ENCODE peak calls at places on chromosomes 2 and 18, in seven cellular contexts. D is sigmoid colon, B is HepG2, S is esophagus muscularis mucosa, Z is stomach, O is SK-N-SH, P is upper lobe of left lung. Y is an unnamed sample.

GRCh38 chr2:234158189-234158588 is 107.7 kb downstream of the SPP2 start:
- DNase-seq in S (no peak), B (no peak), Z (no peak), D (no peak), O (no peak), P (no peak), Y (no peak)

GRCh38 chr2:192190474-192190873 is 4.3 kb downstream of the TMEFF2 start:
- DNase-seq in P (no peak), D (no peak), S (no peak), O (peak; percentile 19), B (peak; percentile 20), Z (no peak), Y (no peak)

GRCh38 chr2:238331916-238332315 is 11.6 kb downstream of the TRAF3IP1 start:
- DNase-seq in S (no peak), O (peak; percentile 59), B (no peak), D (no peak), P (no peak), Z (no peak), Y (no peak)

GRCh38 chr2:15316370-15316814 is 244.7 kb downstream of the NBAS start:
- DNase-seq in O (no peak), Z (no peak), P (peak; percentile 42), S (no peak), D (no peak), B (no peak), Y (no peak)

GRCh38 chr2:102033028-102033749 is 41.4 kb downstream of the IL1R2 start:
- DNase-seq in P (no peak), B (peak; percentile 80), Z (peak; percentile 81), D (no peak), O (no peak), S (no peak), Y (peak; percentile 51)

GRCh38 chr2:59276033-59276432 is 1034.9 kb upstream of the FANCL start:
- DNase-seq in P (no peak), Z (no peak), B (no peak), S (no peak), O (no peak), D (no peak), Y (no peak)

GRCh38 chr2:98269830-98270229 is 76.4 kb upstream of the CNGA3 start:
- DNase-seq in B (no peak), D (no peak), Z (no peak), S (no peak), P (no peak), O (no peak), Y (no peak)

GRCh38 chr2:98455494-98455976 is 10.9 kb downstream of the INPP4A start:
- DNase-seq in B (no peak), P (no peak), S (no peak), D (peak; percentile 28), O (no peak), Z (no peak), Y (no peak)

GRCh38 chr18:61435064-61435652 is 101.9 kb downstream of the CDH20 start:
- DNase-seq in S (no peak), D (no peak), P (no peak), Z (no peak), O (peak; percentile 4), B (peak; percentile 27), Y (no peak)

GRCh38 chr2:144659731-144660275 is 139.9 kb upstream of the ZEB2 start:
- DNase-seq in B (no peak), Z (peak; percentile 29), O (no peak), S (no peak), P (no peak), D (no peak), Y (no peak)

GRCh38 chr2:136207030-136207623 is 89.2 kb upstream of the CXCR4 start:
- DNase-seq in Z (no peak), O (no peak), B (no peak), D (no peak), P (no peak), S (peak; percentile 86), Y (peak; percentile 40)

GRCh38 chr2:96509114-96509846 is 4.1 kb upstream of the NEURL3 start:
- DNase-seq in P (peak; percentile 98), S (no peak), B (peak; percentile 78), Z (peak; percentile 94), D (peak; percentile 93), O (peak; percentile 92), Y (peak; percentile 93)

GRCh38 chr2:15811367-15811766 is 129.0 kb upstream of the MYCN start:
- DNase-seq in S (no peak), D (no peak), P (peak; percentile 18), Z (no peak), O (no peak), B (no peak), Y (no peak)

GRCh38 chr2:32752205-32752604 is 124.4 kb downstream of the TTC27 start:
- DNase-seq in P (no peak), B (peak; percentile 79), O (no peak), S (no peak), Z (no peak), D (no peak), Y (no peak)

GRCh38 chr18:23772327-23772920 is 83.2 kb downstream of the LAMA3 start:
- DNase-seq in O (peak; percentile 56), Z (no peak), D (no peak), S (no peak), B (no peak), P (no peak), Y (no peak)

GRCh38 chr2:96143231-96143847 is 1.9 kb downstream of the DUSP2 start:
- DNase-seq in B (no peak), Z (no peak), O (no peak), P (no peak), D (peak; percentile 56), S (no peak), Y (no peak)

GRCh38 chr2:68234405-68234804 is 17.9 kb downstream of the PPP3R1 start:
- DNase-seq in S (no peak), O (no peak), D (no peak), Z (no peak), P (no peak), B (no peak), Y (no peak)

GRCh38 chr2:11753452-11753885 is 7.0 kb downstream of the LPIN1 start:
- DNase-seq in P (no peak), D (no peak), Z (peak; percentile 81), O (peak; percentile 60), B (no peak), S (no peak), Y (peak; percentile 83)

GRCh38 chr18:45007531-45007930 is 326.8 kb downstream of the SETBP1 start:
- DNase-seq in S (no peak), Z (no peak), P (no peak), O (no peak), D (no peak), B (no peak), Y (no peak)

GRCh38 chr18:62925031-62925688 is 209.8 kb downstream of the PHLPP1 start:
- DNase-seq in B (no peak), Z (no peak), D (no peak), P (no peak), S (no peak), O (no peak), Y (no peak)

GRCh38 chr2:233179848-233180368 is 71.6 kb upstream of the ATG16L1 start:
- DNase-seq in Z (no peak), P (no peak), D (no peak), S (no peak), O (no peak), B (no peak), Y (no peak)

GRCh38 chr2:217360111-217360510 is 500.2 kb upstream of the TNP1 start:
- DNase-seq in O (no peak), S (peak; percentile 90), Z (no peak), B (no peak), P (no peak), D (no peak), Y (no peak)

DNA sequence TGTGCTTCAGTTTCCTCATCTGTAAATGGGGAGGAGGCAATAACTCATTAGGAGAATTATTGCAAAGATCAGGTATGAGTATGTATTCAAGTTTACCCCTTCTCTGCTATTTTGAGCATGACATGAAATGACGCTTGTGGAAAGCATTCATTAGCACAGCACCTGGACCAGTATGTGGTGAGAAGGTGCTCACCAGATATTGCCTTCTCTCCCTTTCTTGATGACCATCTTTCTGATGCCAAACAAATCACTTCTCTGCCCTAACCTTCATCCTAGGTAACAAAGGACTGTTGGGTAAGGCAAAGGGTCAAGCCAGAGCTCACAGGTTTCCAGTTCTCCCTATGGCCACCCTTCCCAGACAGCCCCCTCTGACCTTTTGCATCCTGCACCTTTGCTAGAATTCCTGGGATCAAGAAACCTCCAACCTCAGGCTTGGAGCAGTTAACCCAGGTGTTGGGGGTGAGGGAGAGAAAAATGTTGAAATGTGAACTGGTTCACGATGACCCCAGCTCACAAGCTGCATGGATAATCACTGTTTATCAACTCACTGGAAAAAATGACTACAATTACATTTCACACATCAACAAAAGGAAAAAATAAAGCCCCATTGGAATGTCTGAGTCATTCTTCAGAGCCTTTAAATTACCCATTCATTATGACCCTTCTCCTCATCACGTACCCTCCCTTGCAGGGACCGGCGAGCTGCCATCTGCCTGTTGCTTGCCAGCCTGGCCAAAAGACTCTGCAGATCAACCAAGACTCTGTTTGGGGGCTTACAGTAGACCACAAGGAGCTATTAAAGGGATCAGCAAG is 41.6 kb downstream of the LBH start:
- DNase-seq in B (no peak), D (no peak), P (no peak), Z (no peak), O (no peak), S (no peak), Y (peak; percentile 29)
- TF ChIP-seq EP300 in B (no peak), D (no peak), P (no peak), Z (no peak), O (no peak), S (no peak), Y (no peak)

GRCh38 chr2:126531029-126531428 is 124.9 kb upstream of the GYPC start:
- DNase-seq in B (no peak), P (no peak), O (no peak), S (no peak), Z (no peak), D (no peak), Y (no peak)

DNA sequence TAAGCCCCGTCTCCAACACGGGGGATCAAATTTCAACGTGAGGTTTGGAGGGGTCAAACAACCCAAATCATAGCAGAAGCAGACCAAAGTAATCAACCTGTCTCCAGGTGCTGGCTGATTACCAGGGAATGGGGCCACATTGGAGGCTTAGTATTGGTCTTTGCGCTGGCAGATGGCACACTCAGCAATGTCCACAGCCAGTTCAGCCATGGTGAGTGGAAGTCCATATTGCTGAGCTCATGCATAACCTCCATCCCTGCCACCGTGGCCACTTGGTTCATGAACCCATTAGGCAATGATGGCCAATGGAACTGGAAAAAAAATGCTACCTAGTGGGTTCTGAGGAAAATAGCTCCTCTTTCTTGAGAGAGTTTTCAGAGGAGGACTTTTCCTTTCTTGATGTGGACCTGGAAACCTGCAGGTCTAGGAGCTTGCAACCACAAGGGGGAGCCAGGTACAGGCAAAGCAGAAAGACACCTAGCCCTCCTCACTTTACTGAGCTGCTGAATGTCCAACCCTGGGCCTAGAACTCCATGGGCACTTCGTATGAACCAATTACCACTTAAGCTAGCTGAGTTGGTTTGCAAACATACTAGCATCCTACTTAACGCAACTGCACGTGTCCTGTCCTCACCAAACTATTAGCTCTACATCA is 128.0 kb upstream of the GYPC start:
- DNase-seq in S (peak; percentile 91), O (peak; percentile 38), Z (peak; percentile 61), P (no peak), B (peak; percentile 50), D (peak; percentile 74), Y (peak; percentile 71)
- TF ChIP-seq CTCF in S (peak; percentile 57), O (peak; percentile 21), Z (no peak), P (peak; percentile 56), B (peak; percentile 61), D (no peak), Y (peak; percentile 52)

GRCh38 chr2:219428469-219428868 is 6.2 kb upstream of the SPEG start:
- DNase-seq in D (no peak), Z (no peak), P (no peak), B (no peak), S (no peak), O (no peak), Y (no peak)
- TF ChIP-seq POLR2AphosphoS5 in D (peak; percentile 72), Z (no peak), P (no peak), B (no peak), S (peak; percentile 85), O (no peak), Y (no peak)

GRCh38 chr2:230778350-230779140 is 65.9 kb downstream of the CAB39 start:
- DNase-seq in O (no peak), B (no peak), P (no peak), D (no peak), Z (no peak), S (no peak), Y (no peak)
- TF ChIP-seq EP300 in O (no peak), B (no peak), P (no peak), D (no peak), Z (no peak), S (no peak), Y (no peak)